ENCODE peak calls at places on chromosomes 12 and 14, in four cellular contexts. One of them, this sample, is unnamed.

GRCh38 chr12:1595026-1595561 is 713 bp upstream of the FBXL14 start:
- DNase-seq in IMR-90: no peak
- DNase-seq in H1: no peak
- DNase-seq in GM12878: no peak
- DNase-seq in this sample: no peak

GRCh38 chr14:48350971-48351370 is 675.6 kb upstream of the MDGA2 start:
- DNase-seq in IMR-90: peak
- DNase-seq in H1: no peak
- DNase-seq in GM12878: no peak
- DNase-seq in this sample: no peak

GRCh38 chr12:84553331-84554117 is 359.1 kb downstream of the SLC6A15 start:
- DNase-seq in IMR-90: no peak
- DNase-seq in H1: no peak
- DNase-seq in GM12878: no peak
- DNase-seq in this sample: no peak

GRCh38 chr14:39055786-39056474 is 47.1 kb downstream of the SEC23A start:
- DNase-seq in IMR-90: no peak
- DNase-seq in H1: no peak
- DNase-seq in GM12878: no peak
- DNase-seq in this sample: peak

GRCh38 chr12:104844123-104844522 is 114.0 kb downstream of the SLC41A2 start:
- DNase-seq in IMR-90: no peak
- DNase-seq in H1: no peak
- DNase-seq in GM12878: no peak
- DNase-seq in this sample: no peak

GRCh38 chr14:94701854-94702370 is 68.0 kb downstream of the GSC start:
- DNase-seq in IMR-90: no peak
- DNase-seq in H1: no peak
- DNase-seq in GM12878: no peak
- DNase-seq in this sample: no peak

GRCh38 chr12:19957578-19957977 is 410.8 kb upstream of the PDE3A start:
- DNase-seq in IMR-90: no peak
- DNase-seq in H1: no peak
- DNase-seq in GM12878: no peak
- DNase-seq in this sample: no peak

GRCh38 chr14:61860294-61860918 is 98.2 kb downstream of the SNAPC1 start:
- DNase-seq in IMR-90: peak
- DNase-seq in H1: peak
- DNase-seq in GM12878: peak
- DNase-seq in this sample: peak

GRCh38 chr14:71155743-71156142 is 248.5 kb downstream of the PCNX1 start:
- DNase-seq in IMR-90: no peak
- DNase-seq in H1: no peak
- DNase-seq in GM12878: no peak
- DNase-seq in this sample: no peak

GRCh38 chr14:36069535-36069900 is 107.0 kb downstream of the PTCSC3 start:
- DNase-seq in IMR-90: peak
- DNase-seq in H1: peak
- DNase-seq in GM12878: no peak
- DNase-seq in this sample: peak

GRCh38 chr14:86761611-86762010 is 1231.4 kb downstream of the GALC start:
- DNase-seq in IMR-90: no peak
- DNase-seq in H1: no peak
- DNase-seq in GM12878: no peak
- DNase-seq in this sample: no peak

GRCh38 chr12:17108877-17109520 is 503.0 kb upstream of the LMO3 start:
- DNase-seq in IMR-90: no peak
- DNase-seq in H1: no peak
- DNase-seq in GM12878: no peak
- DNase-seq in this sample: no peak

GRCh38 chr14:39015360-39015961 is 87.6 kb downstream of the SEC23A start:
- DNase-seq in IMR-90: peak
- DNase-seq in H1: no peak
- DNase-seq in GM12878: no peak
- DNase-seq in this sample: peak

GRCh38 chr12:28620281-28620680 is 430.0 kb downstream of the CCDC91 start:
- DNase-seq in IMR-90: no peak
- DNase-seq in H1: no peak
- DNase-seq in GM12878: no peak
- DNase-seq in this sample: no peak

GRCh38 chr12:51269174-51270066 is 795 bp downstream of the SMAGP start:
- DNase-seq in IMR-90: no peak
- DNase-seq in H1: peak
- DNase-seq in GM12878: no peak
- DNase-seq in this sample: peak

GRCh38 chr12:102249073-102249854 is 51.6 kb upstream of the PMCH start:
- DNase-seq in IMR-90: peak
- DNase-seq in H1: no peak
- DNase-seq in GM12878: no peak
- DNase-seq in this sample: no peak

GRCh38 chr12:9649532-9649940 is 20.0 kb upstream of the CLEC2D start:
- DNase-seq in IMR-90: no peak
- DNase-seq in H1: no peak
- DNase-seq in GM12878: peak
- DNase-seq in this sample: no peak

GRCh38 chr14:105701456-105702274 is 175.3 kb downstream of the TMEM121 start:
- DNase-seq in IMR-90: no peak
- DNase-seq in H1: no peak
- DNase-seq in GM12878: no peak
- DNase-seq in this sample: no peak

GRCh38 chr12:94689002-94689645 is 38.8 kb upstream of the TMCC3 start:
- DNase-seq in IMR-90: peak
- DNase-seq in H1: no peak
- DNase-seq in GM12878: no peak
- DNase-seq in this sample: no peak

GRCh38 chr14:86683525-86683924 is 1153.6 kb downstream of the FLRT2 start:
- DNase-seq in IMR-90: no peak
- DNase-seq in H1: no peak
- DNase-seq in GM12878: no peak
- DNase-seq in this sample: no peak

GRCh38 chr12:126093911-126094310 is 1028.7 kb downstream of the AACS start:
- DNase-seq in IMR-90: no peak
- DNase-seq in H1: peak
- DNase-seq in GM12878: no peak
- DNase-seq in this sample: peak

GRCh38 chr12:23895792-23896218 is 53.7 kb downstream of the SOX5 start:
- DNase-seq in IMR-90: no peak
- DNase-seq in H1: peak
- DNase-seq in GM12878: no peak
- DNase-seq in this sample: no peak

GRCh38 chr12:47811581-47812484 is 7.9 kb downstream of the HDAC7 start:
- DNase-seq in IMR-90: peak
- DNase-seq in H1: no peak
- DNase-seq in GM12878: no peak
- DNase-seq in this sample: no peak
- TF ChIP-seq CHD1 in IMR-90: no peak
- TF ChIP-seq CHD1 in H1: no peak
- TF ChIP-seq CHD1 in GM12878: no peak
- TF ChIP-seq CHD1 in this sample: no peak

DNA sequence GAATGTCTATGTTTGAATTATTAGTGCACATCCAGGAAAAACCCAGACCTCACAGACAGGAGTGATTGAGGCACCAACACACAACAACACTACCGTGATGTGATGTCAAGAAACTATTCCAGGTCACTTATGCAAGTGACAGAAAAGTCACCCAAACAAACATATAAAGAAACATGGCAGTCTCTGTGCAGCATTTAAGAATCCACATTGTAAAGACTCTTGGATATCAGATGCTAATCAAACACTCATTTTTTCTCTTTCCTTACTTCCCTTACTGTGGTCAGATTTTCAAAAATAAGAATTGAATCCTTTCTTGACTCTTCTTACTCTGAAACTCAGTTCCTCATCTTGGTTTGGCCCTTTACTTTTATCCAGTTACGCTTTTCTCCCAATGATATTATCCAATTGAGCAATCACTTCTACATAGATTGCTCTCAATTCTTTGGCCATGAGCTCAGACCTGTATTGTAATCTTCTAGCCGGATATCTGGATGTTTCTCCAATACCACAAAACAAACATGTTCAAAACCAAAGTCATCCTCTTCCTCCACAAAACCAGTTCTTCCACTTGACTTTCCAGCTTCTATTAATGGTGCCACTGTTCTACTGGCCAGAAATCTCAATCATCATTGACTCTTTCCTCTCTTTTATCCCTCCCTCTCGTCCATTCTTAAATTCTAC is 115.4 kb downstream of the DUSP6 start:
- DNase-seq in IMR-90: peak
- DNase-seq in H1: no peak
- DNase-seq in GM12878: no peak
- DNase-seq in this sample: no peak
- TF ChIP-seq CHD1 in IMR-90: no peak
- TF ChIP-seq CHD1 in H1: no peak
- TF ChIP-seq CHD1 in GM12878: no peak
- TF ChIP-seq CHD1 in this sample: no peak

GRCh38 chr12:82474798-82475184 is 116.5 kb downstream of the METTL25 start:
- DNase-seq in IMR-90: peak
- DNase-seq in H1: no peak
- DNase-seq in GM12878: no peak
- DNase-seq in this sample: no peak
- TF ChIP-seq CHD1 in IMR-90: no peak
- TF ChIP-seq CHD1 in H1: no peak
- TF ChIP-seq CHD1 in GM12878: no peak
- TF ChIP-seq CHD1 in this sample: no peak

GRCh38 chr14:68590233-68590535 is 202.7 kb downstream of the ZFP36L1 start:
- DNase-seq in IMR-90: no peak
- DNase-seq in H1: no peak
- DNase-seq in GM12878: no peak
- DNase-seq in this sample: no peak

GRCh38 chr14:68584786-68585185 is 208.1 kb downstream of the ZFP36L1 start:
- DNase-seq in IMR-90: no peak
- DNase-seq in H1: no peak
- DNase-seq in GM12878: no peak
- DNase-seq in this sample: no peak

GRCh38 chr14:68589447-68590232 is 203.2 kb downstream of the ZFP36L1 start:
- DNase-seq in IMR-90: peak
- DNase-seq in H1: no peak
- DNase-seq in GM12878: no peak
- DNase-seq in this sample: no peak

GRCh38 chr14:68583527-68584275 is 209.2 kb downstream of the ZFP36L1 start:
- DNase-seq in IMR-90: no peak
- DNase-seq in H1: no peak
- DNase-seq in GM12878: no peak
- DNase-seq in this sample: no peak

DNA sequence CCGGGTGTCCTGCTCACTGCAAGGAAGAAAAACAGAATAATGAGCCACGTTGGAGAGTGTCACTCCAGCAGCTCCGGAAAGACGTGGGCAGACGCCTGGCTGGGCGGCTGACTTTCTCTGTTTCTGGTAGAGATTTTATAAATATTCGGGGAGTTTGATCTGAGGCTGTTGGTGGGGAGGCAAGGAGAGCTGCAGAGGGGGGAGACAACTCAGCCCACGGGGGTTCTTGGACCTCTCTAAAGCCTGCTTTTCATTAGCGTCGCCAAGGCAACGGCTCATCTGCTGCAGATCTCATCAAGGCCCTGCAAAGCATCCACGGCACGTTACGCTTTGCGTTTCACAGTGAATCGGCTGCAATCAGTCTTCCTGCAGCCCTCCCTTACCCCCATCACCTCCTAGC is 207.2 kb downstream of the ZFP36L1 start:
- DNase-seq in IMR-90: peak
- DNase-seq in H1: no peak
- DNase-seq in GM12878: no peak
- DNase-seq in this sample: no peak
- TF ChIP-seq CHD1 in IMR-90: no peak
- TF ChIP-seq CHD1 in H1: no peak
- TF ChIP-seq CHD1 in GM12878: no peak
- TF ChIP-seq CHD1 in this sample: no peak

DNA sequence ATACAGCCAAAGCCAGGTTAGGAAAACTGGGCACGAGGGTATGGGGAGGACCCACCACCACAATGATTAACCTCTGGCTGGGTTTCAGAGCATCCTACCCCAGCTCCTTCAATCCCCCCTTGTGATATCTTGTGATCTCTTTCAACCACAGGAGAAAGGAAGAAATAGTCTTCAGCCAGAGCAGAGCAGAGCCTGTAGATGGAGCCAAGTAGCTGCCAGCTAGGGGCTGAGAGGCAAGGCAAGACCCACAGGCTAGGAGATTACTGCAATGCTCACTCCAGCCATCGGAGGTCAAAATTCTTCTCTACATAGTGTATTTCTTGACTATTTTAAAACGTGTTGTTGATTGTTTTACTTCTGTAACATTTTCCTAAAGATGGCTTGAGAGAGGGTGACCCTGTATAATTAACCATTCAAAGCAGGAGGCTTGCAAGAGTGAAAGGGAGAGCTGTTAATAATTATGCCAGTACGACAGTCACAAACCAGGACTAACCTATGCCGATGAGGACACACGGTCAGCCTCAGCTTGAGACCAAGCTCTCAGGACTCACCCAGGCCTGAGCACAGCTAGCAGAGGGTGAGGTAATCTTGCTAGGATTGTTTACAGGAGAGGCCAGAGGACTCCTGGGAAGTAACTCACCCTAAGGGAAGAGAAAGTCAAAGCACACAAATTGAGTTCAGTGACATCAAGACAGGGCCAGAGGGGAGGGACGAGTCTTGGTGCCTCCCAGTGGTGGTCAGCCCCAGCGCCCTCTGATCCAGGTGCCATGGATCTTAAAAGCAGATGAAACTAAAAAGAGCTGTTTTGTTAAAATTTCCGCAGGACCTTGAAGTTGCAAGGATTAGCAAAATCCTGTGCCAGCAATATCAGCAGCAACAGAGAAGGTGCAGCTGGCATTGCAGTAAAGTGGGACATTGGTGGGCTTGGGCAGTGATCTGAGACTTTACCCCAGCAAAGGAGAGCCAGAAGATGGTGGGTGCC is 29.8 kb upstream of the CDKN3 start:
- DNase-seq in IMR-90: peak
- DNase-seq in H1: peak
- DNase-seq in GM12878: no peak
- DNase-seq in this sample: no peak
- TF ChIP-seq CHD1 in IMR-90: no peak
- TF ChIP-seq CHD1 in H1: no peak
- TF ChIP-seq CHD1 in GM12878: no peak
- TF ChIP-seq CHD1 in this sample: no peak

This sample was measured in K562.